ENCODE peak calls at places on chromosomes 12 and 14, in six cellular contexts. C is GM23338; I is Jurkat, Clone E6-1; D is dermis blood vessel endothelial cell; V is Calu3; K is stimulated activated CD8-positive, alpha-beta memory T cell treated with anti-CD3 and anti-CD28 coated beads, Interleukin-15, amount 100 ng/mL, for 48 hours. R is an unnamed sample.

GRCh38 chr12:91180577-91180976 is 2.0 kb downstream of the DCN start:
- DNase-seq in C (no peak), I (no peak), D (no peak), V (no peak), K (no peak), R (no peak)

GRCh38 chr12:96434107-96434506 is 33.9 kb upstream of the CDK17 start:
- DNase-seq in C (no peak), I (peak), D (peak), V (no peak), K (peak), R (no peak)

GRCh38 chr14:22314183-22314820 is 274.7 kb downstream of the DAD1 start:
- DNase-seq in C (peak), I (no peak), D (peak), V (peak), K (no peak), R (peak)

GRCh38 chr12:88127855-88128254 is 14.0 kb downstream of the CEP290 start:
- DNase-seq in C (no peak), I (no peak), D (no peak), V (no peak), K (no peak), R (peak)

GRCh38 chr14:24078146-24078545 is 6.8 kb downstream of the CPNE6 start:
- DNase-seq in C (no peak), I (no peak), D (no peak), V (no peak), K (no peak), R (no peak)

GRCh38 chr14:103724116-103724515 is 8.5 kb downstream of the ZFYVE21 start:
- DNase-seq in C (no peak), I (no peak), D (peak), V (no peak), K (no peak), R (no peak)

GRCh38 chr12:28172434-28173030 is 17.7 kb upstream of the CCDC91 start:
- DNase-seq in C (peak), I (peak), D (peak), V (peak), K (no peak), R (peak)

GRCh38 chr12:905273-906076 is 44.0 kb downstream of the RAD52 start:
- DNase-seq in C (no peak), I (peak), D (no peak), V (no peak), K (no peak), R (no peak)

GRCh38 chr12:32501835-32502333 is 102.5 kb downstream of the FGD4 start:
- DNase-seq in C (peak), I (no peak), D (peak), V (peak), K (no peak), R (peak)

GRCh38 chr14:96221841-96222240 is 17.2 kb downstream of the BDKRB2 start:
- DNase-seq in C (no peak), I (no peak), D (no peak), V (no peak), K (no peak), R (no peak)

GRCh38 chr14:60506462-60506984 is 2.4 kb upstream of the SIX6 start:
- DNase-seq in C (peak), I (no peak), D (no peak), V (no peak), K (no peak), R (no peak)